ENCODE peak calls at places on chromosomes 7 and 10, in four cellular contexts. N is HepG2, S is H1, Y is K562. L is an unnamed sample.

GRCh38 chr10:35307297-35307696 is 29.0 kb upstream of the CCNY start:
- DNase-seq in N (no peak), S (no peak), Y (no peak), L (no peak)

GRCh38 chr7:43325595-43325994 is 213.1 kb downstream of the HECW1 start:
- DNase-seq in N (no peak), S (no peak), Y (no peak), L (no peak)

GRCh38 chr7:121334875-121335648 is 6.3 kb downstream of the WNT16 start:
- DNase-seq in N (no peak), S (no peak), Y (no peak), L (no peak)

GRCh38 chr7:105015631-105015965 is 1.6 kb downstream of the KMT2E start:
- DNase-seq in N (no peak), S (no peak), Y (peak; percentile 81), L (no peak)

GRCh38 chr7:2214636-2215035 is 18.1 kb downstream of the MAD1L1 start:
- DNase-seq in N (no peak), S (no peak), Y (no peak), L (no peak)

GRCh38 chr7:90222811-90223725 is 11.5 kb downstream of the STEAP2 start:
- DNase-seq in N (peak; percentile 28), S (no peak), Y (no peak), L (no peak)

GRCh38 chr10:124562425-124563060 is 100.9 kb downstream of the LHPP start:
- DNase-seq in N (no peak), S (no peak), Y (no peak), L (no peak)

GRCh38 chr10:102644646-102645387 is 538 bp downstream of the TRIM8 start:
- DNase-seq in N (peak; percentile 70), S (peak; percentile 56), Y (peak; percentile 61), L (peak; percentile 80)

GRCh38 chr10:283140-283479 is 147.9 kb downstream of the ZMYND11 start:
- DNase-seq in N (no peak), S (no peak), Y (no peak), L (no peak)

GRCh38 chr10:283916-284356 is 148.7 kb downstream of the ZMYND11 start:
- DNase-seq in N (no peak), S (no peak), Y (no peak), L (no peak)

GRCh38 chr10:287814-288213 is 152.6 kb downstream of the ZMYND11 start:
- DNase-seq in N (peak; percentile 53), S (no peak), Y (peak; percentile 18), L (peak; percentile 53)

GRCh38 chr10:287029-287428 is 151.8 kb downstream of the ZMYND11 start:
- DNase-seq in N (no peak), S (no peak), Y (no peak), L (no peak)

DNA sequence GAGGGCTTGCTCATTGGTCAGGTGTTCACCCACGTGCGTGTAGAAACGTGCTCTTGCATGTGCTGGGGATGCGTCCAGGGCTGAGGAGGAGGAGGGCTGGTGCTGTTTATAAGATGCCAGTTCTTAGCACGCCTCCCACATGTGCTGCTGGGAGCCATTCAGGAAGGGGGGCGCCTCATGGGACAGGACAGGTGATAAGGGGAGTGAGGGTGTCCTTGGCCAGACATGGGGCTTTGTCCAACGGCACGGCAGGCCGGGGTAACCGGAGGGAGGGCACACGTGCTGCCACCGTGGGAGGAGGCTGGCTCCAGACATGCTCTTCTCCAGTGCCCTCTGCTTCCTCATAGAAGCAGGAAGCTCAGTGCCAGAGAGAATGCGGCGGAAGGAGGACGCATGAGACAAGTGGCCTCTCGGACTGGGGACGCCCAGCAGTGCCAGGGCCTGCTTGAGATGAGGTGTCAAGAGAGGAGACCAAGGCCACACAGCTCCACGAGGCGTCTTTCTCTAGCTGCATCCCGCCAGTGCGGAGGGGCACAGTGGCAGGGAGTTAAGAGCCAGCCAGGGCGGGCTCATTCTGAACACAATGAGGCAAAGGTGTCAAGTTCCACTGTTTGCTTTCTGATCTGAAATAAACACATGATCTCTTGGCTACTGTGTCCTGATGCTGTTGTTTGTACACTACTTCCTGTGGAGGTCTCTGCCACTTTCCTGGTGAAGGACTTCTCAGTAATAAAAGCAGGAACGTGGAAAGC is 150.1 kb downstream of the ZMYND11 start:
- DNase-seq in N (no peak), S (no peak), Y (no peak), L (no peak)
- TF ChIP-seq ZNF274 in N (no peak), S (no peak), Y (no peak), L (no peak)

GRCh38 chr10:28807760-28808613 is 130.7 kb downstream of the BAMBI start:
- DNase-seq in N (peak; percentile 60), S (no peak), Y (peak; percentile 85), L (no peak)
- TF ChIP-seq FOSL1 in N (no peak), S (no peak), Y (no peak), L (no peak)

DNA sequence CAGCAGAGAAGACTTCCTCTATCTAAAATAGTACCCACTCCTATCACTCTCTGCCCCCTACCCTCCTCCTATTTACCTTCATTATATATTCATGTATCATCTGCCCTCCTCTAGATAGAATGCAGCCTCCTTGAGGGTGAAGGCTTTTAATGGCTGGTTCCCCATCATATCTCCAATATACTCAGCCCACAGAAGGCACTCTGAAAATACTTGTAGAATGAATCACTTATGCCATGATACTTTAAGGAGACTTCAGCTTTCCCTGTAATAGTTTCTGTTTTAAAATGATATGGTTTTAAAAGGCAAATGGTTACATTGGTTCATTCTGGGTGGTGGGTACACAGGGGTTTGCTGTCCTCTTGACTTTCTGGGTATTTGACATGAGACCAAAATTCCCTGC is 25.3 kb downstream of the GFRA1 start:
- DNase-seq in N (no peak), S (no peak), Y (no peak), L (no peak)
- TF ChIP-seq ATF3 in N (no peak), S (no peak), Y (no peak), L (no peak)

GRCh38 chr10:132828681-132829080 is 42.7 kb upstream of the NKX6-2 start:
- DNase-seq in N (no peak), S (no peak), Y (no peak), L (no peak)
- TF ChIP-seq ZNF274 in N (no peak), S (no peak), Y (no peak), L (no peak)

DNA sequence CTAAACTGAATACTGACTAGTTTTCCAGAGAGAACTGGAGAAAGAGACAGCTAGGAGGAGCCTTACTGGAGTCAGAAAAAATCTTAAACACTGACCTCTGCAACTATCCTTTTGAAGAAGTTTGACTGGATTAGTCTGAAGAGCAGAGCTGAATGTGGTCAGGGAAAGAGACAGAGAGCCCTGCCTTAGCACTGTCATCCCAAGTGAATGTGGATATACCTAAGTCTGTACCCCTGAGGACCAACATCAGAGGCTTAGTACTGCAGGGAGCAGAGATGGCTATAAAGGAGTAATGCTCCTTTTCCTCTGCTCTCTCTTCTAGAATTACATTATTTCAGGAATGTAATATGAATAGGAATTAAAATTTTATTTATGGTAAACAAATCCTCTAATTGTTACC is 69.8 kb upstream of the TMEM140 start:
- DNase-seq in N (no peak), S (no peak), Y (no peak), L (no peak)
- TF ChIP-seq FOSL1 in N (no peak), S (no peak), Y (no peak), L (no peak)

L was measured in HCT116.